ENCODE peak calls at places on chromosomes 3 and 15, in ten cellular contexts. Y is adipocyte, B is small intestine, H is BJ, U is sigmoid colon, J is epithelial cell of proximal tubule, I is HepG2, X is MG63, P is thoracic aorta, R is lung. A is an unnamed sample.

GRCh38 chr3:38651153-38651789 is 1.8 kb upstream of the SCN5A start:
- DNase-seq in B (peak), P (no peak), J (no peak), X (peak), I (peak), H (no peak), Y (peak), R (peak), U (peak), A (peak)

GRCh38 chr3:65888980-65889706 is 149.6 kb downstream of the MAGI1 start:
- DNase-seq in U (no peak), B (no peak), I (no peak), P (peak), X (peak), J (peak), Y (peak), H (peak), R (no peak), A (no peak)

GRCh38 chr15:65939901-65940617 is 70.8 kb downstream of the RAB11A start:
- DNase-seq in I (no peak), U (no peak), H (peak), R (peak), B (peak), P (no peak), X (peak), Y (peak), J (peak), A (no peak)

GRCh38 chr3:158794936-158795518 is 6.8 kb upstream of the MFSD1 start:
- DNase-seq in H (no peak), X (no peak), I (peak), U (no peak), B (peak), P (no peak), J (no peak), Y (peak), R (no peak), A (no peak)

GRCh38 chr15:68385671-68386586 is 46.0 kb downstream of the ITGA11 start:
- DNase-seq in Y (no peak), J (no peak), R (no peak), B (no peak), P (no peak), I (no peak), H (no peak), X (no peak), U (peak), A (peak)

GRCh38 chr3:98886525-98886924 is 15.0 kb downstream of the DCBLD2 start:
- DNase-seq in H (no peak), J (no peak), B (no peak), R (no peak), X (no peak), I (no peak), U (no peak), P (no peak), Y (no peak), A (no peak)

GRCh38 chr3:4310971-4311370 is 7.8 kb downstream of the SETMAR start:
- DNase-seq in J (no peak), R (no peak), B (no peak), X (no peak), P (no peak), Y (no peak), U (no peak), H (no peak), I (no peak), A (no peak)

GRCh38 chr15:29835301-29835700 is 13.0 kb upstream of the TJP1 start:
- DNase-seq in R (no peak), J (no peak), B (no peak), X (no peak), Y (peak), H (no peak), P (no peak), I (no peak), U (no peak), A (no peak)

GRCh38 chr3:134769469-134769868 is 25.6 kb upstream of the EPHB1 start:
- DNase-seq in R (peak), I (no peak), X (no peak), P (no peak), J (no peak), B (peak), U (no peak), H (no peak), Y (no peak), A (no peak)

GRCh38 chr3:147380271-147380995 is 25.9 kb downstream of the ZIC4 start:
- DNase-seq in P (no peak), H (no peak), B (no peak), I (no peak), Y (no peak), R (no peak), J (no peak), X (no peak), U (no peak), A (no peak)

GRCh38 chr3:81437683-81438082 is 323.8 kb downstream of the GBE1 start:
- DNase-seq in U (no peak), B (no peak), J (no peak), X (no peak), R (no peak), H (no peak), Y (no peak), P (no peak), I (no peak), A (no peak)

GRCh38 chr3:122828281-122828680 is 33.4 kb downstream of the SLC49A4 start:
- DNase-seq in Y (no peak), H (no peak), J (no peak), U (no peak), I (no peak), R (no peak), P (no peak), X (no peak), B (no peak), A (no peak)

GRCh38 chr3:196813903-196814302 is 53.8 kb upstream of the SENP5 start:
- DNase-seq in Y (no peak), X (no peak), R (no peak), B (no peak), U (no peak), I (no peak), J (no peak), H (no peak), P (no peak), A (no peak)

GRCh38 chr3:167109746-167110145 is 270.4 kb downstream of the ZBBX start:
- DNase-seq in X (no peak), B (no peak), J (no peak), Y (no peak), H (no peak), P (no peak), U (no peak), I (no peak), R (no peak), A (no peak)

GRCh38 chr15:87564666-87565065 is 691.9 kb downstream of the NTRK3 start:
- DNase-seq in B (no peak), P (no peak), I (no peak), X (no peak), H (no peak), Y (no peak), R (no peak), J (no peak), U (no peak), A (no peak)

GRCh38 chr3:109353057-109353456 is 15.7 kb upstream of the DPPA4 start:
- DNase-seq in P (no peak), H (no peak), I (no peak), B (no peak), U (no peak), J (no peak), X (no peak), Y (peak), R (no peak), A (no peak)

GRCh38 chr3:62367735-62368704 is 5.3 kb downstream of the FEZF2 start:
- DNase-seq in I (no peak), B (no peak), U (no peak), X (no peak), J (no peak), R (no peak), H (no peak), P (no peak), Y (no peak), A (no peak)
- H3K4me3 ChIP-seq in I (no peak), B (no peak), U (no peak), X (no peak), J (no peak), R (no peak), H (no peak), P (no peak), Y (no peak), A (no peak)

DNA sequence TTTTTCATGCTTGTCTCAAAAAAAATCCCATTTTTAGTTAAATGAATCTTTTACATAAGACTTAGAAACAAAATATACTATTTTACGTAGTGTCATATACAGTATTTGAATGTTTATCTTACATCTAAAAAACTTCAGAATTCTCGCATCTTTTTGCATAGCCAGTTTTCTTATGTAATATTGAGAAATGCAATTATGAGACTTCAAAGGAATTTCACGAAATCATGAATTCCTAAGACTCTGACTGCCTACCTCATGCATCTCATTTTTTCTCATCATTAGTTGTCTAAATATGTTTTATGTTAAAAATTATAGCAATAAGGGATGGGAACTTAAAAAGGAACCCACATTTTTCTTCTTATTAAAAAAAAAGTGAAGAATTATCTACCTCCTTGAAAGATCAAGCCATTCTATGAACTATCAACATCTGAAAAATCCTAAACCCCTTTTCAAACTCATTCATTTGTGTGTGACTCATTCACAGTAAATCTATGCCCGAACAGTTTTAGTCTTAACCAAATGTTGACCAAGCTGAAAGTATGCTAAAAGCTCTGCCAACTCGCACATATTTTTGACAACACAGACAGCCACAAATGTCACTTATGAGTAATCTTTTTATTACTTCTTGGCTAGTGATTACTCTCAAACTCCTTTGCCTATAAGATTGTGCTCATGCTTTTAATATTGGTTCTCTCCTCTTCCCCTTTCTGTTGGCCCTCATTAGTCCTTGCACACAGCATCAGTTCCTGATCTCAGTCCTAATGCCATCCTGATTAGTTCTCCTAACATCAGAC is 115.9 kb downstream of the DCLK3 start:
- DNase-seq in Y (peak), H (peak), B (no peak), U (no peak), X (peak), I (no peak), R (no peak), P (no peak), J (peak), A (no peak)
- H3K4me3 ChIP-seq in Y (no peak), H (no peak), B (no peak), U (no peak), X (no peak), I (no peak), R (no peak), P (peak), J (no peak), A (no peak)

GRCh38 chr15:90868261-90868689 is at the start of gene FURIN:
- DNase-seq in J (no peak), H (no peak), U (no peak), I (no peak), B (peak), Y (no peak), P (no peak), X (no peak), R (no peak), A (no peak)

GRCh38 chr15:90870354-90871096 is 2.1 kb downstream of the FURIN start:
- DNase-seq in I (no peak), U (no peak), H (no peak), P (no peak), R (no peak), X (no peak), Y (peak), J (no peak), B (no peak), A (no peak)

GRCh38 chr15:90869601-90870353 is 1.4 kb downstream of the FURIN start:
- DNase-seq in Y (peak), X (peak), H (no peak), U (peak), P (peak), B (no peak), I (no peak), R (peak), J (peak), A (no peak)

GRCh38 chr15:90871097-90871715 is 2.8 kb downstream of the FURIN start:
- DNase-seq in P (no peak), I (no peak), X (peak), Y (peak), J (no peak), U (no peak), R (no peak), H (no peak), B (peak), A (no peak)

DNA sequence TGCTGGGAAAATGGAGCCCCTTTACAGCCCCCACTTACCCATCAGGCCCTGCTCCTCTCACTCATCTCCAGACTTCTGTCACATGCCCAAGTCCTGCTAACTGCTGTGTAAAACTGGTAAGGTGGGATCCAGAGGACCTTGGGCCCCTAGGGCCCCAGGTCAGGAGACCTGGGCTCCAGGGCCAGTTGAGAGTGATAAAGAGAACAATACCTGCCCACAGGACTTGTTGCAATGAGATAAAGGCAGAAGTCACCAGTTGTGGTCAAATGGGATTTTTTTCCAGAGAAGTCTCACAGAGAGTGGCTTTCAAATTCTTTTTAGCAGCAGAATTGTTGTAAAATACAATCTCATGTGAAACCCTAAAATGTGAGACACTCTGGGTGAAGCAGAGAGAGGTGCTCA is 753 bp downstream of the FURIN start:
- DNase-seq in U (no peak), I (no peak), P (no peak), R (no peak), J (no peak), B (no peak), X (no peak), Y (no peak), H (no peak), A (no peak)
- H3K4me3 ChIP-seq in U (no peak), I (no peak), P (no peak), R (no peak), J (no peak), B (no peak), X (no peak), Y (no peak), H (no peak), A (no peak)

DNA sequence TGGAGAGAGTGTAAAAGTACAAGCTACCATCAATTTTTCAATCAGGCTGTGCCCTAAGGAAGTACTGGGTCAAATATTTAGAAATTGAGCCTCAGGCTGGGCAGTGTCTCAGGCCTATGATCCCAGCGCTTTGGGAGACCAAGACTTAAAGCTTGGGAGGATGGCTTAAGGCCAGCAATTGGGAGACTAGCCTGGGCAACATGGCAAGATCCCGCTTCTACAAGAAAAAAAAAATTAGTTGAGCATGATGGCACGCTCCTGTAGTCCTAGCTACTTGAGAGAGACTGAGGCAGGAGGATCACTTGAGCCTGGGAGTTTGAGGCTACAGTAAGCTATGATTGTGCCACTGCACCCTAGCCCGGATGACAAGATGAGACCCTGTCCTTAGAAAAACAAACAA is 2.0 kb upstream of the UBP1 start:
- DNase-seq in J (no peak), B (no peak), R (no peak), I (no peak), Y (no peak), H (no peak), P (no peak), U (no peak), X (no peak), A (no peak)
- H3K4me3 ChIP-seq in J (no peak), B (no peak), R (no peak), I (no peak), Y (no peak), H (no peak), P (no peak), U (no peak), X (no peak), A (no peak)

DNA sequence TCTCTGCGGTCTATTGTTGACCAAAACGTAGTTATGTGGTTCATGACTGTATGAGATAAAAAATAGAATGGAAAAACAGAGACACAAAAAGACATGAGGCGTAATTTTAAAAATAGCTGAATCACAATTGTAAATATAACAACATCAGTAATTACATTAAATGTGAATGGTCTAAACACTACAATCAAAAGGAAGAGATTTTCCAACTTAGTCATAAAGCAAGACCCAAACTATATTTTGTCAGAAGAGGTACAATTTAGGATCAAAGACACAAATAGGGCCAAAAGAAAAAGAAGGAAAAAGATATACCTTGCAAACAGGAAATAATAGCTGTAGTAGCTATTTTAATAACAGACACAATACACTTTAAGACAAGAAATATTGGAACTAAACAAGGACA is 61.5 kb downstream of the LRRC28 start:
- DNase-seq in H (no peak), X (no peak), U (no peak), I (no peak), B (no peak), Y (no peak), J (no peak), R (no peak), P (no peak), A (no peak)
- H3K4me3 ChIP-seq in H (no peak), X (no peak), U (no peak), I (no peak), B (no peak), Y (peak), J (no peak), R (no peak), P (no peak), A (no peak)

GRCh38 chr3:181713673-181714270 is 2.0 kb downstream of the SOX2 start:
- DNase-seq in H (no peak), B (no peak), X (no peak), R (no peak), I (no peak), P (no peak), Y (no peak), J (no peak), U (no peak), A (no peak)
- H3K4me3 ChIP-seq in H (no peak), B (no peak), X (no peak), R (no peak), I (no peak), P (no peak), Y (no peak), J (no peak), U (peak), A (peak)

GRCh38 chr3:101854608-101855304 is 5.4 kb downstream of the NFKBIZ start:
- DNase-seq in X (no peak), B (peak), H (no peak), Y (no peak), R (no peak), P (no peak), I (peak), J (no peak), U (no peak), A (no peak)

GRCh38 chr3:101858464-101858863 is 9.2 kb downstream of the NFKBIZ start:
- DNase-seq in Y (no peak), I (no peak), R (no peak), X (no peak), U (no peak), J (no peak), B (no peak), P (no peak), H (no peak), A (no peak)

GRCh38 chr3:101859882-101860281 is 10.6 kb downstream of the NFKBIZ start:
- DNase-seq in J (no peak), X (no peak), U (no peak), R (no peak), I (no peak), Y (no peak), B (no peak), P (no peak), H (no peak), A (no peak)

GRCh38 chr3:101853971-101854370 is 4.7 kb downstream of the NFKBIZ start:
- DNase-seq in J (no peak), R (no peak), U (no peak), I (no peak), X (no peak), H (no peak), B (no peak), Y (no peak), P (no peak), A (no peak)

GRCh38 chr3:101857279-101857678 is 8.0 kb downstream of the NFKBIZ start:
- DNase-seq in U (no peak), I (no peak), H (no peak), Y (no peak), P (no peak), X (no peak), B (no peak), R (no peak), J (no peak), A (no peak)
- H3K4me3 ChIP-seq in U (no peak), I (no peak), H (no peak), Y (no peak), P (peak), X (no peak), B (peak), R (no peak), J (peak), A (peak)